ENCODE peak calls at places on chromosome 11, in six cellular contexts. G is Caki2, L is astrocyte of the spinal cord, J is M059J, W is activated T-helper 1 cell treated with Interleukin-2 at 50 U/mL for 16 hours, E is amniotic stem cell. X is an unnamed sample.

GRCh38 chr11:2691991-2692841 is 7.6 kb downstream of the KCNQ1OT1 start:
- DNase-seq in G (no peak), J (peak; percentile 15), L (no peak), W (no peak), E (no peak), X (no peak)

GRCh38 chr11:126452256-126452655 is 96.8 kb downstream of the ST3GAL4 start:
- DNase-seq in J (no peak), W (no peak), L (no peak), E (no peak), G (no peak), X (no peak)

GRCh38 chr11:9206496-9206895 is 58.7 kb downstream of the DENND5A start:
- DNase-seq in E (peak; percentile 16), J (peak; percentile 75), W (no peak), G (no peak), L (peak; percentile 65), X (no peak)

GRCh38 chr11:79198898-79199250 is 242.0 kb downstream of the TENM4 start:
- DNase-seq in W (no peak), L (peak; percentile 43), J (peak; percentile 31), E (no peak), G (peak; percentile 14), X (no peak)

GRCh38 chr11:14132312-14132711 is 169.8 kb downstream of the SPON1 start:
- DNase-seq in W (no peak), E (no peak), L (no peak), G (no peak), J (peak; percentile 3), X (no peak)

GRCh38 chr11:77035580-77035979 is 1.4 kb downstream of the B3GNT6 start:
- DNase-seq in J (no peak), W (no peak), L (no peak), G (no peak), E (no peak), X (no peak)

GRCh38 chr11:61598383-61598782 is 17.5 kb upstream of the SYT7 start:
- DNase-seq in G (no peak), L (no peak), W (no peak), E (no peak), J (no peak), X (no peak)

GRCh38 chr11:61893981-61894380 is 2.6 kb upstream of the FADS3 start:
- DNase-seq in W (no peak), J (peak; percentile 78), E (peak; percentile 51), G (peak; percentile 45), L (peak; percentile 91), X (no peak)

GRCh38 chr11:36622431-36623136 is 24.5 kb upstream of the RAG2 start:
- DNase-seq in J (peak; percentile 35), L (peak; percentile 29), G (peak; percentile 4), W (no peak), E (no peak), X (no peak)

GRCh38 chr11:125062931-125063428 is at the start of gene SLC37A2:
- DNase-seq in W (no peak), E (peak; percentile 15), J (peak; percentile 81), L (peak; percentile 56), G (peak; percentile 18), X (no peak)